ENCODE peak calls at places on chromosome 9, in four cellular contexts. One of them, this sample, is unnamed.

GRCh38 chr9:104025945-104026344 is 68.2 kb upstream of the SMC2 start:
- DNase-seq in lower leg skin: no peak
- DNase-seq in uterus: no peak
- DNase-seq in A549: no peak
- DNase-seq in this sample: no peak

GRCh38 chr9:27654629-27655285 is 81.5 kb upstream of the C9orf72 start:
- DNase-seq in uterus: no peak
- DNase-seq in A549: no peak
- DNase-seq in lower leg skin: no peak
- DNase-seq in this sample: no peak

GRCh38 chr9:83937861-83938455 is 16.7 kb upstream of the KIF27 start:
- DNase-seq in uterus: no peak
- DNase-seq in A549: peak
- DNase-seq in lower leg skin: no peak
- DNase-seq in this sample: no peak

GRCh38 chr9:75039804-75040203 is 11.7 kb upstream of the CARNMT1 start:
- DNase-seq in A549: no peak
- DNase-seq in uterus: no peak
- DNase-seq in lower leg skin: no peak
- DNase-seq in this sample: no peak

GRCh38 chr9:135502873-135503321 is 2.4 kb downstream of the MRPS2 start:
- DNase-seq in lower leg skin: no peak
- DNase-seq in uterus: no peak
- DNase-seq in A549: no peak
- DNase-seq in this sample: no peak

GRCh38 chr9:129619787-129620668 is 873 bp downstream of the C9orf50 start:
- DNase-seq in uterus: no peak
- DNase-seq in lower leg skin: no peak
- DNase-seq in A549: peak
- DNase-seq in this sample: no peak

GRCh38 chr9:15606667-15607472 is 54.0 kb downstream of the CCDC171 start:
- DNase-seq in uterus: no peak
- DNase-seq in A549: peak
- DNase-seq in lower leg skin: no peak
- DNase-seq in this sample: no peak

GRCh38 chr9:126164796-126165525 is 161.7 kb upstream of the MVB12B start:
- DNase-seq in lower leg skin: peak
- DNase-seq in A549: no peak
- DNase-seq in uterus: no peak
- DNase-seq in this sample: no peak

GRCh38 chr9:83355024-83355444 is 183.2 kb downstream of the FRMD3 start:
- DNase-seq in uterus: no peak
- DNase-seq in lower leg skin: no peak
- DNase-seq in A549: no peak
- DNase-seq in this sample: no peak

GRCh38 chr9:31210982-31211570 is 1173.4 kb upstream of the ACO1 start:
- DNase-seq in lower leg skin: no peak
- DNase-seq in A549: no peak
- DNase-seq in uterus: no peak
- DNase-seq in this sample: no peak

GRCh38 chr9:79257215-79257614 is 314.6 kb upstream of the TLE4 start:
- DNase-seq in A549: no peak
- DNase-seq in uterus: no peak
- DNase-seq in lower leg skin: no peak
- DNase-seq in this sample: no peak

GRCh38 chr9:92614763-92615441 is 55.0 kb downstream of the IPPK start:
- DNase-seq in A549: no peak
- DNase-seq in uterus: no peak
- DNase-seq in lower leg skin: peak
- DNase-seq in this sample: no peak

GRCh38 chr9:1978941-1979340 is 36.2 kb upstream of the SMARCA2 start:
- DNase-seq in uterus: no peak
- DNase-seq in A549: no peak
- DNase-seq in lower leg skin: no peak
- DNase-seq in this sample: no peak

GRCh38 chr9:124894741-124895170 is 32.8 kb downstream of the ARPC5L start:
- DNase-seq in A549: no peak
- DNase-seq in uterus: no peak
- DNase-seq in lower leg skin: no peak
- DNase-seq in this sample: no peak

GRCh38 chr9:135166566-135166965 is 79.1 kb downstream of the OLFM1 start:
- DNase-seq in A549: no peak
- DNase-seq in uterus: no peak
- DNase-seq in lower leg skin: no peak
- DNase-seq in this sample: no peak

GRCh38 chr9:100082786-100083185 is 16.0 kb downstream of the ERP44 start:
- DNase-seq in uterus: no peak
- DNase-seq in A549: no peak
- DNase-seq in lower leg skin: no peak
- DNase-seq in this sample: no peak

GRCh38 chr9:111066427-111066826 is 28.2 kb upstream of the LPAR1 start:
- DNase-seq in uterus: no peak
- DNase-seq in lower leg skin: no peak
- DNase-seq in A549: no peak
- DNase-seq in this sample: no peak

GRCh38 chr9:618478-618877 is 223.0 kb upstream of the DMRT1 start:
- DNase-seq in lower leg skin: peak
- DNase-seq in uterus: no peak
- DNase-seq in A549: no peak
- DNase-seq in this sample: no peak

GRCh38 chr9:96202971-96203780 is 98.8 kb downstream of the HSD17B3 start:
- DNase-seq in A549: no peak
- DNase-seq in uterus: no peak
- DNase-seq in lower leg skin: peak
- DNase-seq in this sample: no peak

GRCh38 chr9:107637421-107638420 is 148.2 kb upstream of the KLF4 start:
- DNase-seq in A549: peak
- DNase-seq in lower leg skin: peak
- DNase-seq in uterus: peak
- DNase-seq in this sample: peak

GRCh38 chr9:124675261-124676158 is 95.6 kb downstream of the NR6A1 start:
- DNase-seq in A549: no peak
- DNase-seq in uterus: no peak
- DNase-seq in lower leg skin: no peak
- DNase-seq in this sample: no peak

GRCh38 chr9:126514037-126514821 is 99.5 kb upstream of the LMX1B start:
- DNase-seq in lower leg skin: peak
- DNase-seq in A549: peak
- DNase-seq in uterus: peak
- DNase-seq in this sample: no peak

GRCh38 chr9:86405926-86406325 is 51.7 kb upstream of the TUT7 start:
- DNase-seq in A549: peak
- DNase-seq in lower leg skin: no peak
- DNase-seq in uterus: peak
- DNase-seq in this sample: no peak

GRCh38 chr9:468766-469496 is 254.3 kb downstream of the DOCK8 start:
- DNase-seq in lower leg skin: no peak
- DNase-seq in A549: no peak
- DNase-seq in uterus: no peak
- DNase-seq in this sample: no peak

GRCh38 chr9:129486496-129487306 is 134.2 kb downstream of the C9orf50 start:
- DNase-seq in A549: no peak
- DNase-seq in uterus: peak
- DNase-seq in lower leg skin: peak
- DNase-seq in this sample: no peak

GRCh38 chr9:92723299-92723625 is 41.4 kb downstream of the BICD2 start:
- DNase-seq in A549: no peak
- DNase-seq in uterus: no peak
- DNase-seq in lower leg skin: peak
- DNase-seq in this sample: no peak

GRCh38 chr9:99296375-99296951 is 74.4 kb downstream of the SEC61B start:
- DNase-seq in A549: no peak
- DNase-seq in lower leg skin: no peak
- DNase-seq in uterus: peak
- DNase-seq in this sample: no peak

GRCh38 chr9:109098221-109098959 is 21.4 kb downstream of the TMEM245 start:
- DNase-seq in uterus: no peak
- DNase-seq in A549: no peak
- DNase-seq in lower leg skin: no peak
- DNase-seq in this sample: no peak
- TF ChIP-seq CTCF in uterus: no peak
- TF ChIP-seq CTCF in A549: peak
- TF ChIP-seq CTCF in lower leg skin: no peak
- TF ChIP-seq CTCF in this sample: no peak

DNA sequence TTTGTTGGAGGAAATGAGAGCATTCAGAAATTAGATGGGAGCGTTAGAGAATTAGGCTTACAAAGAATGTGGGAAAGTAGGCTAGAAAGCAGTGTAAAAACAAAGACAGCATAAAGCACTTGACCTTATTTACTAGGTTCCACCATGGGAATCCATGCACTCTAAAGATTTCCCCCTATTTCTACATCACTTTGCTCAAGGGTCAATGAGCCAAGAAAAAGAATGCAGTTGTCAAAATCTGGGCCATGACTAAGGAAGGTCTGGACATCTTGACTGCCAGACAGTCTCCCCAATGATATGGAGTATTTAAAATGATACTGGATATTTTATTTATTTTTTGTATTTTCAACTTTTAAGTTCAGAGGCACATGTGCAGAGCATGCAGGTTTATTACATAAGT is 3.4 kb downstream of the TLR4 start:
- DNase-seq in uterus: no peak
- DNase-seq in lower leg skin: no peak
- DNase-seq in A549: no peak
- DNase-seq in this sample: no peak
- H3K4me3 ChIP-seq in uterus: no peak
- H3K4me3 ChIP-seq in lower leg skin: no peak
- H3K4me3 ChIP-seq in A549: no peak
- H3K4me3 ChIP-seq in this sample: no peak

GRCh38 chr9:133471551-133472276 is 7.2 kb downstream of the SLC2A6 start:
- DNase-seq in A549: no peak
- DNase-seq in uterus: no peak
- DNase-seq in lower leg skin: no peak
- DNase-seq in this sample: no peak
- TF ChIP-seq POLR2A in A549: no peak
- TF ChIP-seq POLR2A in uterus: no peak
- TF ChIP-seq POLR2A in lower leg skin: no peak
- TF ChIP-seq POLR2A in this sample: no peak

DNA sequence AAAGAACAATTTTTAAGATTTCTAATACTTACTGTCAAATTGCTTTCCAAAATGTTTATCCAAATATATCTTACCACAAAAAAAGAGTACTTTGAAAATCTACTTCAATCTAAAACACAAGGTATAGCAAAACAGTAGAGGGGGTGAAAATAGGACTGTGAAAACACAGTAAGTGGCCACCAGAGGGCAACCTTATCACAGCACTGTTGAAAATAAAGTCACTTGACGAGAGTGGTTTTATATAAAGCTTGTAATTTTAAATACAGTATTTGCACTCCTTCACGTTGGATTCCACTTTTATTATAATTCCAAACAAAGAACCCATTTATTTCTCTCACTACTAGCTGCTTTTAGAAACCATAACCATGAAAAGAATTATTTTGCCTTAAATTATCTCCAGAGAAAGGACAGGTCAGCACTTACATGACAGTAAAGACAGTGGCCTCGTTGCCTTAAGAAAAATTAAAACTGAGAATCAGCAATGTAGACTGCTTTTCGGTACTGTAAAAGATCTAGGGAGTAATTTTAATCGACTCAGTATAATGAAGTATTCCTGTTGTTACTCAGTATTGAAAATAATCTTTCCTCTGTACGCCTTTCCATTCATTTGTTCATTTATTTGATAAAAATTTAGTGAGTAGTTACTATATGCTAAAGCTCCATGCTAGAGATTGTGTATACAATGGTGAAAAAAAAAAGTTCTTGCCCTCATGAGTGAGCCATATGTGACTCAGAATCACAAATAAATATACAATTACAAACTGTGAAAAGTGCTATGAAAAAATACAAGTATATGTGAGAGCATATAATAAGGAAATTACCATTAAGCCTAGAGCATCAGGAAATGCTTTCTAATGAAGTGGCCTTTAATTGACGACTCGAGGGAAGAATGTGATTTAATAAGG is 40.0 kb upstream of the CDK5RAP2 start:
- DNase-seq in lower leg skin: no peak
- DNase-seq in uterus: peak
- DNase-seq in A549: peak
- DNase-seq in this sample: no peak
- TF ChIP-seq CTCF in lower leg skin: no peak
- TF ChIP-seq CTCF in uterus: peak
- TF ChIP-seq CTCF in A549: peak
- TF ChIP-seq CTCF in this sample: peak

GRCh38 chr9:89494199-89494598 is 3.7 kb downstream of the SEMA4D start:
- DNase-seq in lower leg skin: peak
- DNase-seq in A549: no peak
- DNase-seq in uterus: no peak
- DNase-seq in this sample: no peak
- H3K4me3 ChIP-seq in lower leg skin: no peak
- H3K4me3 ChIP-seq in A549: no peak
- H3K4me3 ChIP-seq in uterus: no peak
- H3K4me3 ChIP-seq in this sample: no peak

GRCh38 chr9:132384376-132384775 is 22.3 kb downstream of the TTF1 start:
- DNase-seq in uterus: no peak
- DNase-seq in lower leg skin: no peak
- DNase-seq in A549: no peak
- DNase-seq in this sample: no peak

GRCh38 chr9:132383462-132383883 is 23.2 kb downstream of the TTF1 start:
- DNase-seq in uterus: no peak
- DNase-seq in A549: no peak
- DNase-seq in lower leg skin: no peak
- DNase-seq in this sample: no peak

DNA sequence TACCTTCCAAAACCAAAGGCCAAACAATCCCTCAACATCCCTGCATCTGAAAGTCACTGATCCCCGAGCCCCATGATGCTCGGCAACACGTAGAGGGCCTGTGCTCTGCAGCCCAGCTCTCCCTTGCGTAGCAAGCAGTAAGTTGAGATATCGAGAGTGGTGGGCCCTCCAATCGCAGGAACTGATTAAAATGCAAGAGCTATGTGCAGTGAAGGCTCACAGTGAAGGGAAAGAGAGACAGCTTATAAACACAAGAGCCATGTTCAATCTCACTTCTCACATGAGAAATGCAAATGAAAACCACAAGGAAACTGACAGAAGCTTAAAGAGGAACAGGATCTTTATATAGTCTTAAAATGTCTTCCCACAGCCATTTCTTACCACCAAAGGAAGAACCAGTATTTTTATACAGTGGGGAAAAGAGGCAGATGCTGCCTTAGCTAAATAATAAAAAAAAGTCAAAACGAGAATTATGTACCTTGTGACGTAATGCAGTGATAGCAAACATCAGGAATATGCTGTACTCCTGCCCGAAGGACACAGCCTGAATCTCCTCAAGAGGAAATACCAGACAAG is 24.6 kb downstream of the TTF1 start:
- DNase-seq in lower leg skin: no peak
- DNase-seq in A549: no peak
- DNase-seq in uterus: no peak
- DNase-seq in this sample: no peak
- TF ChIP-seq POLR2A in lower leg skin: no peak
- TF ChIP-seq POLR2A in A549: no peak
- TF ChIP-seq POLR2A in uterus: no peak
- TF ChIP-seq POLR2A in this sample: no peak

GRCh38 chr9:37480759-37481158 is 5.0 kb upstream of the POLR1E start:
- DNase-seq in lower leg skin: no peak
- DNase-seq in A549: no peak
- DNase-seq in uterus: no peak
- DNase-seq in this sample: no peak
- TF ChIP-seq CTCF in lower leg skin: no peak
- TF ChIP-seq CTCF in A549: no peak
- TF ChIP-seq CTCF in uterus: no peak
- TF ChIP-seq CTCF in this sample: no peak